ENCODE peak calls at places on chromosome 16, in six cellular contexts. F is ovary, P is heart left ventricle, I is body of pancreas, K is GM12878, Y is testis. R is an unnamed sample. For H3K4me1, the result is how much of the 10 kb centered on the place peaks cover.

GRCh38 chr16:85321856-85322271 is 209.6 kb upstream of the CIBAR2 start:
- DNase-seq in F (peak), Y (peak), P (peak), K (no peak), I (peak), R (peak)

GRCh38 chr16:11399261-11399831 is 54.1 kb downstream of the RMI2 start:
- DNase-seq in P (no peak), Y (no peak), F (no peak), I (no peak), K (no peak), R (no peak)

GRCh38 chr16:48556913-48557351 is 53.0 kb downstream of the N4BP1 start:
- DNase-seq in Y (no peak), I (no peak), P (no peak), K (peak), F (no peak), R (no peak)

GRCh38 chr16:77581706-77582105 is 140.6 kb upstream of the NUDT7 start:
- DNase-seq in K (no peak), I (no peak), Y (no peak), P (no peak), F (no peak), R (no peak)

GRCh38 chr16:77594798-77595625 is 127.3 kb upstream of the NUDT7 start:
- DNase-seq in K (no peak), P (no peak), F (no peak), I (no peak), Y (no peak), R (no peak)

GRCh38 chr16:81476732-81477131 is 32.1 kb downstream of the CMIP start:
- DNase-seq in F (no peak), I (no peak), Y (no peak), K (no peak), P (no peak), R (no peak)

GRCh38 chr16:51701025-51701424 is 550.0 kb upstream of the SALL1 start:
- DNase-seq in Y (no peak), I (no peak), F (no peak), K (no peak), P (no peak), R (no peak)

GRCh38 chr16:85202631-85203461 is 90.6 kb upstream of the CIBAR2 start:
- DNase-seq in P (peak), K (no peak), F (peak), Y (peak), I (peak), R (peak)

GRCh38 chr16:74743045-74743667 is 31.5 kb downstream of the FA2H start:
- DNase-seq in I (no peak), K (no peak), F (no peak), P (no peak), Y (no peak), R (no peak)

GRCh38 chr16:10964891-10965326 is 20.5 kb downstream of the CLEC16A start:
- DNase-seq in P (no peak), F (no peak), Y (no peak), K (peak), I (no peak), R (no peak)

GRCh38 chr16:48846277-48846676 is 236.3 kb upstream of the N4BP1 start:
- DNase-seq in K (no peak), F (no peak), P (no peak), I (no peak), Y (no peak), R (no peak)

GRCh38 chr16:3012828-3013420 is at the start of gene CLDN9:
- DNase-seq in P (no peak), I (peak), F (no peak), K (no peak), Y (no peak), R (no peak)

GRCh38 chr16:27980919-27981670 is 82.4 kb downstream of the GSG1L start:
- DNase-seq in Y (no peak), F (no peak), P (no peak), I (no peak), K (no peak), R (no peak)

GRCh38 chr16:58727796-58728568 is 6.1 kb downstream of the GOT2 start:
- DNase-seq in F (no peak), I (no peak), P (no peak), Y (no peak), K (no peak), R (no peak)
- TF ChIP-seq POLR2A in F (no peak), I (no peak), P (no peak), Y (no peak), K (no peak), R (no peak)

GRCh38 chr16:1581804-1582203 is 30.1 kb downstream of the IFT140 start:
- DNase-seq in Y (no peak), I (no peak), F (no peak), K (no peak), P (no peak), R (no peak)

GRCh38 chr16:1584926-1585487 is 26.9 kb downstream of the IFT140 start:
- DNase-seq in Y (no peak), I (no peak), F (no peak), P (no peak), K (no peak), R (no peak)

GRCh38 chr16:1580256-1580655 is 31.6 kb downstream of the IFT140 start:
- DNase-seq in K (no peak), F (no peak), I (no peak), P (no peak), Y (no peak), R (no peak)

GRCh38 chr16:1580956-1581355 is 30.9 kb downstream of the IFT140 start:
- DNase-seq in P (no peak), Y (no peak), F (no peak), K (no peak), I (no peak), R (no peak)

GRCh38 chr16:1583180-1583579 is 28.7 kb downstream of the IFT140 start:
- DNase-seq in F (no peak), I (no peak), P (no peak), K (no peak), Y (no peak), R (no peak)
- TF ChIP-seq CTCF in F (no peak), I (no peak), P (no peak), K (no peak), Y (no peak), R (no peak)

GRCh38 chr16:89335803-89336485 is 118.4 kb downstream of the ZNF778 start:
- DNase-seq in I (no peak), Y (no peak), P (no peak), K (no peak), F (no peak), R (no peak)
- H3K4me1 ChIP-seq in I (under half), Y (under half), P (half or more), K (under half), F (under half), R (under half)

GRCh38 chr16:20622498-20622870 is 46.3 kb upstream of the ACSM2B start:
- DNase-seq in I (no peak), Y (no peak), P (no peak), K (no peak), F (no peak), R (no peak)

GRCh38 chr16:20628213-20628612 is 52.0 kb upstream of the ACSM2B start:
- DNase-seq in I (no peak), K (no peak), Y (no peak), F (no peak), P (no peak), R (no peak)

GRCh38 chr16:20624205-20624604 is 48.0 kb upstream of the ACSM2B start:
- DNase-seq in F (no peak), Y (no peak), I (no peak), K (no peak), P (no peak), R (no peak)

GRCh38 chr16:20626971-20627370 is 50.8 kb upstream of the ACSM2B start:
- DNase-seq in P (no peak), Y (no peak), F (no peak), K (no peak), I (no peak), R (no peak)

GRCh38 chr16:20624882-20625807 is 49.0 kb upstream of the ACSM2B start:
- DNase-seq in F (no peak), P (no peak), I (no peak), K (no peak), Y (no peak), R (no peak)
- TF ChIP-seq POLR2A in F (no peak), P (no peak), I (no peak), K (no peak), Y (no peak), R (no peak)

DNA sequence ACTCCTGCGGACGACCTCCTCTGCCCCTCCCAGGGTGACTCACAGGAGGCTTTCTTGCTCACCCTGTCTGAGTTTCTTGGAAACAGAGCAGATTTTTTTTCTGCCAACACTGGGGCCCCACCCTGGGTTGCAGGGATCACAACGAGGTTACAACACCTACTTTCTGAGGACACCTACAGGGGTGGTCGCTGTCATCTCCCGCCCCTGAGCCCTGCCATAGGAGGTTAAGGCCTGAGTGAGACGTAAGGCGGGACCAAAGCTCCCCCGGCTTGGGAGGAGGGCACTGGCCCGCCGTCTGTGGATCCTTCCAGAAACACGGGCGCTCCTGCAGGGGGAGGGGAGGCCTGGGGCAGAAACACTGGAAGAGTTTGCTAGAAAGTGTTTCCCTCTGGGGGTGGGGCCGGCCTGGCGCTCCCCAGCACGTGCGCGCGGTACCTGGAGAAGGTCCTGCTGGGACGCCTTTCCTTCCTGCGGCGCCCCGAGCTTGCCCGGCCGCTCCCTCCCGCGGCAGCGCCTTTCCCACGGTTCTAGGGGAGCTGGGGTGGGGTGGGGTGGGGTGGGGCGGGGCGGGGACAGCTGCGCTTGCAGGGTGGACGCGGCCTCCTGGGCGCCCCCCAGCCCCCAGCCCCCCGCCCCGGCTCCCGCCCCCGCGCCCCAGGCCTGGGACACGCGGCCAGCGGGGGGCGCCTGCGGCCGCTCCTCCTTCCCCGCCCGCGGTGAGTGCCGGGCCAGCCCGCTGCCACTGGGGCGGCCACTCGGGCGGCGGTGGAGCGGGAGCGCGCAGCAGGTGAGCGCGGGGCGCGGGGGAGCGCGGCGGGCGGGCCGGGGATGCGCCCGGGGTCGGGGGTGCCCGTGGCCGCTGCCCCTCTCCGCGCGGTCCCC is 20.7 kb upstream of the ADCY7 start:
- DNase-seq in I (peak), Y (peak), F (peak), K (no peak), P (peak), R (no peak)
- TF ChIP-seq CTCF in I (peak), Y (no peak), F (no peak), K (peak), P (no peak), R (peak)

GRCh38 chr16:67545665-67546024 is 16.7 kb upstream of the CTCF start:
- DNase-seq in I (no peak), Y (no peak), K (no peak), F (no peak), P (no peak), R (no peak)
- H3K4me1 ChIP-seq in I (under half), Y (under half), K (under half), F (under half), P (half or more), R (under half)

GRCh38 chr16:80404847-80405246 is 135.9 kb upstream of the DYNLRB2 start:
- DNase-seq in Y (no peak), I (no peak), F (no peak), P (no peak), K (no peak), R (no peak)

GRCh38 chr16:80407265-80407987 is 133.4 kb upstream of the DYNLRB2 start:
- DNase-seq in P (no peak), I (no peak), Y (no peak), F (no peak), K (no peak), R (no peak)

GRCh38 chr16:80403871-80404270 is 136.9 kb upstream of the DYNLRB2 start:
- DNase-seq in F (no peak), P (no peak), I (no peak), K (no peak), Y (no peak), R (no peak)

GRCh38 chr16:80408014-80408413 is 132.8 kb upstream of the DYNLRB2 start:
- DNase-seq in F (no peak), Y (no peak), P (no peak), I (no peak), K (no peak), R (no peak)
- TF ChIP-seq POLR2A in F (no peak), Y (no peak), P (no peak), I (no peak), K (no peak), R (no peak)

GRCh38 chr16:54952195-54952594 is 21.5 kb downstream of the IRX5 start:
- DNase-seq in Y (no peak), F (no peak), P (no peak), K (no peak), I (no peak), R (no peak)

GRCh38 chr16:54955757-54956156 is 25.1 kb downstream of the IRX5 start:
- DNase-seq in K (no peak), I (no peak), Y (no peak), F (no peak), P (no peak), R (no peak)

GRCh38 chr16:54954220-54954619 is 23.6 kb downstream of the IRX5 start:
- DNase-seq in Y (no peak), K (no peak), P (no peak), I (no peak), F (no peak), R (no peak)

GRCh38 chr16:54962045-54962444 is 31.4 kb downstream of the IRX5 start:
- DNase-seq in I (no peak), P (no peak), F (no peak), K (no peak), Y (no peak), R (no peak)

GRCh38 chr16:54957403-54957802 is 26.7 kb downstream of the IRX5 start:
- DNase-seq in Y (no peak), I (peak), F (no peak), K (no peak), P (no peak), R (no peak)
- TF ChIP-seq CTCF in Y (peak), I (peak), F (no peak), K (peak), P (peak), R (no peak)

GRCh38 chr16:67182288-67182687 is 1.5 kb downstream of the MATCAP1 start:
- DNase-seq in Y (no peak), I (no peak), F (no peak), K (no peak), P (no peak), R (no peak)

GRCh38 chr16:67184453-67185002 is 765 bp upstream of the MATCAP1 start:
- DNase-seq in Y (no peak), K (no peak), P (no peak), I (no peak), F (no peak), R (no peak)

GRCh38 chr16:67185003-67185865 is 1.5 kb upstream of the MATCAP1 start:
- DNase-seq in I (peak), Y (peak), P (peak), F (peak), K (no peak), R (peak)

GRCh38 chr16:67183284-67183626 is 508 bp downstream of the MATCAP1 start:
- DNase-seq in I (no peak), P (no peak), K (no peak), F (no peak), Y (no peak), R (no peak)

GRCh38 chr16:67183627-67184452 is at the start of gene MATCAP1:
- DNase-seq in F (peak), Y (peak), P (peak), K (peak), I (peak), R (peak)
- H3K4me1 ChIP-seq in F (under half), Y (under half), P (under half), K (under half), I (under half), R (under half)

DNA sequence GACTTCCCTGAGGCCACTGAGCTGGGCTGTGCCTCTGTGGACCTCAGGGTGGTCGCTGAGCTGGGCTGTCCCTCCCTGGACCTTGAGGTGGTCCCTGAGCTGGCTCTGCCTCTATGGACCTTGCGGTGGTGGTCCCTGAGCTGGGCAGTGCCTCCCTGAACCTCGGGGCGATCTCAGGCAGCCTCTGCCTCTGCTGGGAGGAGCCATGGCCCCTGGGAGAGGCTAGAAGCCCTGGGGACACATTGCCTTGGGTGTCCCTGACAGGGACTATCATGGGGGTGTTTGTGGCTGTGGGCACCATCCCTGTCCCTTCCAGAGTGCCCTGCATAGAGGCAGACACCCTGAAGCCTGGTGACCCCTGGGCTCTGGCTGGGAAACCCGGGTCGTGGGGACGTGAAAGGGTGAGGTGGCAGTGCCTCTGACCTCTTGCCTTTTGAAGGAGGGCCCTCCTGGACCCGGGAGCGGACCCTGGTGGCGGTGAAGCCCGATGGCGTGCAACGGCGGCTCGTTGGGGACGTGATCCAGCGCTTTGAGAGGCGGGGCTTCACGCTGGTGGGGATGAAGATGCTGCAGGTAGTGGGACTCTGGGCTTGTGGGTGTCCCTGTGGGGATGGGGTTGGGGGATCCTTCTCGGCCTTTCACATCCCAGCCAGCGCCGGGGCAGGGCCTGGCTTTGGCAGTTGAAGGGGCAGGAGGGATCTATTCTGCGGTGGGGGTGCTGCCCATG is 1.7 kb downstream of the NME4 start:
- DNase-seq in K (no peak), P (no peak), F (no peak), Y (no peak), I (no peak), R (no peak)
- TF ChIP-seq POLR2A in K (no peak), P (no peak), F (no peak), Y (no peak), I (no peak), R (no peak)

R was measured in uterus.